ENCODE peak calls at places on chromosomes 11 and 22, in four cellular contexts. F, Z, G and T are unnamed samples.

GRCh38 chr11:117809236-117810055 is 12.4 kb upstream of the DSCAML1 start:
- DNase-seq in F (peak), Z (peak), G (no peak), T (peak)

GRCh38 chr22:38072322-38073149 is 11.4 kb downstream of the SLC16A8 start:
- DNase-seq in G (no peak), Z (no peak), F (no peak), T (no peak)

GRCh38 chr11:10327254-10327653 is 22.4 kb downstream of the ADM start:
- DNase-seq in F (no peak), Z (no peak), G (peak), T (peak)

GRCh38 chr11:94934362-94934761 is 39.0 kb downstream of the CWC15 start:
- DNase-seq in F (no peak), G (no peak), Z (no peak), T (no peak)

GRCh38 chr11:122723576-122723975 is 68.1 kb downstream of the UBASH3B start:
- DNase-seq in Z (no peak), F (peak), G (no peak), T (no peak)

GRCh38 chr22:43110927-43111623 is 525 bp downstream of the BIK start:
- DNase-seq in F (no peak), Z (no peak), G (no peak), T (peak)

GRCh38 chr11:47391077-47391583 is 12.8 kb upstream of the SPI1 start:
- DNase-seq in G (no peak), Z (no peak), F (no peak), T (peak)

GRCh38 chr11:130763087-130763980 is 152.9 kb downstream of the SNX19 start:
- DNase-seq in F (no peak), Z (no peak), G (no peak), T (no peak)

GRCh38 chr11:75262961-75263852 is 22.6 kb downstream of the TPBGL start:
- DNase-seq in G (no peak), F (no peak), Z (no peak), T (no peak)

GRCh38 chr11:125239585-125240331 is 75.2 kb downstream of the PKNOX2 start:
- DNase-seq in F (no peak), Z (no peak), G (no peak), T (no peak)

GRCh38 chr22:23670378-23671295 is 20.2 kb upstream of the RGL4 start:
- DNase-seq in F (no peak), G (no peak), Z (no peak), T (no peak)

GRCh38 chr11:62150887-62151736 is 27.3 kb downstream of the INCENP start:
- DNase-seq in Z (peak), G (no peak), F (no peak), T (no peak)

GRCh38 chr22:47565607-47566006 is 803.2 kb downstream of the TBC1D22A start:
- DNase-seq in G (no peak), Z (no peak), F (no peak), T (no peak)

GRCh38 chr11:75159081-75159953 is 8.4 kb downstream of the SLCO2B1 start:
- DNase-seq in Z (no peak), F (no peak), G (no peak), T (no peak)

GRCh38 chr11:134036484-134037092 is 32.3 kb upstream of the JAM3 start:
- DNase-seq in Z (no peak), G (no peak), F (no peak), T (no peak)

GRCh38 chr11:121446752-121447156 is 5.4 kb upstream of the SORL1 start:
- DNase-seq in F (no peak), Z (peak), G (no peak), T (no peak)

GRCh38 chr11:46348986-46349401 is 1.7 kb downstream of the DGKZ start:
- DNase-seq in G (peak), Z (no peak), F (no peak), T (no peak)

GRCh38 chr11:128579790-128580504 is 7.4 kb downstream of the ETS1 start:
- DNase-seq in Z (no peak), G (peak), F (no peak), T (no peak)

GRCh38 chr11:74147199-74147929 is 23.4 kb downstream of the C2CD3 start:
- DNase-seq in Z (no peak), G (no peak), F (no peak), T (no peak)

GRCh38 chr22:17576475-17576874 is 13.2 kb downstream of the SLC25A18 start:
- DNase-seq in Z (no peak), G (no peak), F (no peak), T (no peak)

GRCh38 chr22:19797631-19798319 is 37.2 kb downstream of the TBX1 start:
- DNase-seq in Z (no peak), F (no peak), G (no peak), T (no peak)

GRCh38 chr11:12502041-12502440 is 124.7 kb downstream of the PARVA start:
- DNase-seq in G (no peak), Z (no peak), F (no peak), T (no peak)

GRCh38 chr11:112322173-112322813 is 61.6 kb upstream of the PLET1 start:
- DNase-seq in F (no peak), Z (no peak), G (no peak), T (no peak)

GRCh38 chr11:65779919-65780769 is 632 bp downstream of the AP5B1 start:
- DNase-seq in Z (peak), F (peak), G (peak), T (peak)

GRCh38 chr11:69691449-69691848 is 12.4 kb downstream of the FGF19 start:
- DNase-seq in F (no peak), Z (no peak), G (no peak), T (no peak)

GRCh38 chr11:95154514-95154913 is 64.9 kb downstream of the ENDOD1 start:
- DNase-seq in Z (peak), G (peak), F (peak), T (peak)

GRCh38 chr22:27965547-27965946 is 46.5 kb upstream of the PITPNB start:
- DNase-seq in G (no peak), F (no peak), Z (no peak), T (no peak)

GRCh38 chr11:3866836-3867208 is 11.4 kb downstream of the STIM1 start:
- DNase-seq in G (no peak), F (no peak), Z (no peak), T (no peak)